ENCODE peak calls at places on chromosome 11, in six cellular contexts. I is H54, Q is cardiac fibroblast, K is Right ventricle myocardium inferior, U is right cardiac atrium, Y is heart left ventricle. S is an unnamed sample.

GRCh38 chr11:101158119-101158518 is 28.5 kb upstream of the PGR start:
- DNase-seq in U (peak), I (no peak), K (no peak), Y (no peak), Q (no peak), S (no peak)

GRCh38 chr11:115201121-115201792 is 303.0 kb downstream of the CADM1 start:
- DNase-seq in K (no peak), I (no peak), Y (no peak), Q (peak), U (no peak), S (peak)

GRCh38 chr11:3088806-3089205 is 31.6 kb upstream of the CARS1 start:
- DNase-seq in K (no peak), I (no peak), U (no peak), Y (no peak), Q (no peak), S (no peak)

GRCh38 chr11:45411221-45411946 is 125.2 kb upstream of the SYT13 start:
- DNase-seq in I (peak), Y (no peak), K (no peak), U (no peak), Q (no peak), S (no peak)

GRCh38 chr11:119093951-119094815 is 7.5 kb downstream of the DPAGT1 start:
- DNase-seq in K (peak), Y (no peak), U (peak), I (no peak), Q (peak), S (no peak)

GRCh38 chr11:20097319-20098221 is 62.7 kb downstream of the DBX1 start:
- DNase-seq in Y (no peak), I (no peak), K (no peak), U (no peak), Q (peak), S (peak)

GRCh38 chr11:130211781-130212401 is 52.3 kb downstream of the ST14 start:
- DNase-seq in K (no peak), Y (peak), Q (no peak), I (no peak), U (no peak), S (no peak)

GRCh38 chr11:64856382-64857227 is 12.2 kb upstream of the CDC42BPG start:
- DNase-seq in I (peak), U (peak), K (peak), Y (no peak), Q (peak), S (peak)

GRCh38 chr11:121389651-121390050 is 62.5 kb upstream of the SORL1 start:
- DNase-seq in Q (no peak), I (no peak), Y (peak), K (no peak), U (peak), S (no peak)

GRCh38 chr11:6895010-6895409 is 2.7 kb upstream of the OR2D2 start:
- DNase-seq in I (no peak), Y (no peak), K (no peak), Q (no peak), U (no peak), S (no peak)

GRCh38 chr11:34915136-34916013 is 804 bp downstream of the APIP start:
- DNase-seq in Q (peak), K (no peak), Y (no peak), U (no peak), I (no peak), S (no peak)

GRCh38 chr11:71364176-71364671 is 84.0 kb downstream of the DHCR7 start:
- DNase-seq in K (no peak), Q (no peak), U (peak), I (no peak), Y (no peak), S (no peak)

GRCh38 chr11:8282621-8283509 is 19.2 kb upstream of the LMO1 start:
- DNase-seq in Q (no peak), K (no peak), U (no peak), Y (no peak), I (no peak), S (no peak)